ENCODE peak calls at places on chromosomes 3 and 15, in seven cellular contexts. V is sigmoid colon, X is GM12878, F is NB4, G is GM06990, J is fibroblast of pulmonary artery, B is neural progenitor cell. A is an unnamed sample.

GRCh38 chr3:119323401-119324107 is 29.4 kb downstream of the ARHGAP31 start:
- DNase-seq in V (no peak), X (no peak), F (peak), G (no peak), J (no peak), B (no peak), A (peak)

GRCh38 chr15:76871930-76872329 is 33.2 kb downstream of the SCAPER start:
- DNase-seq in V (no peak), X (no peak), F (no peak), G (no peak), J (no peak), B (no peak), A (no peak)

GRCh38 chr15:50953302-50953701 is 44.8 kb downstream of the AP4E1 start:
- DNase-seq in V (no peak), X (no peak), F (no peak), G (no peak), J (peak), B (no peak), A (peak)

GRCh38 chr15:35289029-35289617 is 204.0 kb upstream of the NANOGP8 start:
- DNase-seq in V (no peak), X (no peak), F (peak), G (no peak), J (peak), B (peak), A (peak)

GRCh38 chr3:197022405-197023231 is 7.0 kb downstream of the MELTF start:
- DNase-seq in V (peak), X (no peak), F (no peak), G (no peak), J (no peak), B (no peak), A (no peak)

GRCh38 chr15:58699769-58700168 is 49.7 kb downstream of the ADAM10 start:
- DNase-seq in V (no peak), X (no peak), F (no peak), G (no peak), J (no peak), B (no peak), A (peak)

GRCh38 chr15:31366169-31366734 is 39.6 kb downstream of the KLF13 start:
- DNase-seq in V (peak), X (no peak), F (peak), G (no peak), J (peak), B (no peak), A (no peak)

GRCh38 chr3:116815831-116816588 is 106.4 kb downstream of the TUSC7 start:
- DNase-seq in V (peak), X (no peak), F (no peak), G (no peak), J (peak), B (peak), A (no peak)

GRCh38 chr3:179731544-179731943 is 78.7 kb downstream of the USP13 start:
- DNase-seq in V (no peak), X (no peak), F (no peak), G (no peak), J (no peak), B (no peak), A (no peak)

GRCh38 chr3:171088496-171088895 is 62.0 kb upstream of the SLC2A2 start:
- DNase-seq in V (no peak), X (no peak), F (no peak), G (no peak), J (peak), B (no peak), A (no peak)

GRCh38 chr3:46575577-46576222 is 9.6 kb upstream of the LRRC2 start:
- DNase-seq in V (no peak), X (no peak), F (no peak), G (no peak), J (no peak), B (no peak), A (no peak)

GRCh38 chr3:158727499-158728377 is 4.5 kb downstream of the RARRES1 start:
- DNase-seq in V (peak), X (peak), F (peak), G (peak), J (peak), B (peak), A (peak)

GRCh38 chr3:190155752-190156151 is 35.1 kb upstream of the P3H2 start:
- DNase-seq in V (no peak), X (no peak), F (no peak), G (no peak), J (no peak), B (no peak), A (peak)

GRCh38 chr3:39448506-39449233 is 18.8 kb upstream of the MOBP start:
- DNase-seq in V (no peak), X (no peak), F (no peak), G (no peak), J (no peak), B (no peak), A (no peak)

GRCh38 chr3:72129384-72130094 is 344.6 kb upstream of the PROK2 start:
- DNase-seq in V (no peak), X (no peak), F (no peak), G (no peak), J (peak), B (no peak), A (no peak)

GRCh38 chr3:62601238-62601856 is 228.0 kb upstream of the FEZF2 start:
- DNase-seq in V (no peak), X (no peak), F (no peak), G (no peak), J (peak), B (no peak), A (peak)

GRCh38 chr3:50971487-50971924 is 296.8 kb downstream of the DOCK3 start:
- DNase-seq in V (no peak), X (no peak), F (peak), G (no peak), J (peak), B (peak), A (peak)

GRCh38 chr3:157369712-157370447 is 66.8 kb upstream of the PTX3 start:
- DNase-seq in V (no peak), X (no peak), F (no peak), G (no peak), J (peak), B (peak), A (no peak)

GRCh38 chr15:35657679-35658201 is 111.8 kb upstream of the DPH6 start:
- DNase-seq in V (no peak), X (no peak), F (no peak), G (no peak), J (peak), B (peak), A (peak)

GRCh38 chr15:75455982-75456531 is 4.6 kb upstream of the SIN3A start:
- DNase-seq in V (no peak), X (peak), F (peak), G (no peak), J (peak), B (peak), A (peak)

GRCh38 chr3:42803800-42804112 is 534 bp downstream of the HIGD1A start:
- DNase-seq in V (no peak), X (no peak), F (peak), G (no peak), J (peak), B (peak), A (no peak)

GRCh38 chr15:28903555-28903954 is 17.8 kb downstream of the APBA2 start:
- DNase-seq in V (no peak), X (no peak), F (peak), G (no peak), J (no peak), B (no peak), A (no peak)

GRCh38 chr3:168093229-168093628 is 2.5 kb downstream of the GOLIM4 start:
- DNase-seq in V (no peak), X (no peak), F (no peak), G (no peak), J (no peak), B (no peak), A (no peak)

GRCh38 chr3:101676219-101676764 is 640 bp downstream of the ZBTB11 start:
- DNase-seq in V (peak), X (peak), F (peak), G (peak), J (peak), B (peak), A (peak)

DNA sequence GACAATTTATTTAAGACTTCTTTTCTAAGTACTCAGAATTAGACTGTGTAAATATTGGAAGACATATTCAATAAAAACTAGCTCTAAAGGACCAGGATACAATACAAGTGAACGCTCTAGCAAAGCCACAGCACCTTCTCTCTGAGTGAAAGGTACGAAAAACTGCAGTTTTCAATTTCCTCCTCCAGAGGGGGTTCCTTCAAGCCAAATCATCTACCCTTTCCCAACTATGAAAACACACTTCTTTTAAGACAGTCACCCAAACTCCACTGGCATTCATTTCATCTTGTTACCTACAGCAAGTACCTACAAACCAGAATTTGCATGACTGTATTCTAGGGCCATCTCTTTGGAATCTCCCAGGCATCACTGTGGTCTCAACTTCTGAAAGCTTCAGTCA is 165.8 kb downstream of the ERC2 start:
- DNase-seq in V (no peak), X (no peak), F (peak), G (no peak), J (no peak), B (peak), A (no peak)
- TF ChIP-seq CTCF in V (no peak), X (peak), F (peak), G (peak), J (peak), B (peak), A (peak)

GRCh38 chr3:188212308-188212969 is 58.5 kb downstream of the LPP start:
- DNase-seq in V (peak), X (no peak), F (no peak), G (no peak), J (peak), B (no peak), A (no peak)
- H3K4me3 ChIP-seq in V (peak), X (no peak), F (no peak), G (no peak), J (no peak), B (no peak), A (no peak)

GRCh38 chr3:194574639-194575483 is 58.4 kb downstream of the TMEM44 start:
- DNase-seq in V (no peak), X (no peak), F (no peak), G (no peak), J (peak), B (no peak), A (peak)
- TF ChIP-seq CTCF in V (no peak), X (no peak), F (no peak), G (no peak), J (peak), B (no peak), A (peak)

GRCh38 chr15:60004019-60004845 is at the start of gene FOXB1:
- DNase-seq in V (no peak), X (no peak), F (no peak), G (no peak), J (no peak), B (peak), A (no peak)
- H3K4me3 ChIP-seq in V (peak), X (no peak), F (no peak), G (no peak), J (no peak), B (peak), A (no peak)

A was measured in epithelial cell of esophagus.